ENCODE peak calls at places on chromosomes 2 and 18, in four cellular contexts. One of them, this sample, is unnamed.

GRCh38 chr18:33817096-33817495 is 239.1 kb downstream of the ASXL3 start:
- DNase-seq in upper lobe of left lung: no peak
- DNase-seq in stimulated activated CD4-positive, alpha-beta T cell treated with anti-CD3 and anti-CD28 coated beads, Interleukin-4, amount 100 ng/mL, for 4 hours: no peak
- DNase-seq in astrocyte of the hippocampus: peak; percentile 40
- DNase-seq in this sample: peak; percentile 10

GRCh38 chr2:95012881-95013550 is 12.5 kb upstream of the MAL start:
- DNase-seq in upper lobe of left lung: no peak
- DNase-seq in stimulated activated CD4-positive, alpha-beta T cell treated with anti-CD3 and anti-CD28 coated beads, Interleukin-4, amount 100 ng/mL, for 4 hours: no peak
- DNase-seq in astrocyte of the hippocampus: no peak
- DNase-seq in this sample: peak; percentile 65

GRCh38 chr2:39433586-39434195 is 3.4 kb downstream of the MAP4K3 start:
- DNase-seq in upper lobe of left lung: no peak
- DNase-seq in stimulated activated CD4-positive, alpha-beta T cell treated with anti-CD3 and anti-CD28 coated beads, Interleukin-4, amount 100 ng/mL, for 4 hours: no peak
- DNase-seq in astrocyte of the hippocampus: no peak
- DNase-seq in this sample: peak; percentile 65

GRCh38 chr2:212842544-212843185 is 304.1 kb upstream of the ERBB4 start:
- DNase-seq in upper lobe of left lung: no peak
- DNase-seq in stimulated activated CD4-positive, alpha-beta T cell treated with anti-CD3 and anti-CD28 coated beads, Interleukin-4, amount 100 ng/mL, for 4 hours: no peak
- DNase-seq in astrocyte of the hippocampus: peak; percentile 47
- DNase-seq in this sample: peak; percentile 82

GRCh38 chr18:7607535-7608173 is 40.5 kb downstream of the PTPRM start:
- DNase-seq in upper lobe of left lung: no peak
- DNase-seq in stimulated activated CD4-positive, alpha-beta T cell treated with anti-CD3 and anti-CD28 coated beads, Interleukin-4, amount 100 ng/mL, for 4 hours: no peak
- DNase-seq in astrocyte of the hippocampus: no peak
- DNase-seq in this sample: no peak

GRCh38 chr2:27071990-27072830 is 756 bp upstream of the OST4 start:
- DNase-seq in upper lobe of left lung: peak; percentile 89
- DNase-seq in stimulated activated CD4-positive, alpha-beta T cell treated with anti-CD3 and anti-CD28 coated beads, Interleukin-4, amount 100 ng/mL, for 4 hours: peak; percentile 35
- DNase-seq in astrocyte of the hippocampus: peak; percentile 93
- DNase-seq in this sample: peak; percentile 36

GRCh38 chr2:84879595-84880394 is 1.1 kb downstream of the TRABD2A start:
- DNase-seq in upper lobe of left lung: peak; percentile 58
- DNase-seq in stimulated activated CD4-positive, alpha-beta T cell treated with anti-CD3 and anti-CD28 coated beads, Interleukin-4, amount 100 ng/mL, for 4 hours: no peak
- DNase-seq in astrocyte of the hippocampus: peak; percentile 23
- DNase-seq in this sample: peak; percentile 27

GRCh38 chr2:73075477-73076373 is 4.2 kb upstream of the SFXN5 start:
- DNase-seq in upper lobe of left lung: peak; percentile 78
- DNase-seq in stimulated activated CD4-positive, alpha-beta T cell treated with anti-CD3 and anti-CD28 coated beads, Interleukin-4, amount 100 ng/mL, for 4 hours: no peak
- DNase-seq in astrocyte of the hippocampus: peak; percentile 55
- DNase-seq in this sample: no peak

GRCh38 chr2:12051831-12052230 is 305.4 kb downstream of the LPIN1 start:
- DNase-seq in upper lobe of left lung: no peak
- DNase-seq in stimulated activated CD4-positive, alpha-beta T cell treated with anti-CD3 and anti-CD28 coated beads, Interleukin-4, amount 100 ng/mL, for 4 hours: no peak
- DNase-seq in astrocyte of the hippocampus: no peak
- DNase-seq in this sample: peak; percentile 72

GRCh38 chr2:129910446-129911362 is 68.8 kb upstream of the RAB6C start:
- DNase-seq in upper lobe of left lung: peak; percentile 59
- DNase-seq in stimulated activated CD4-positive, alpha-beta T cell treated with anti-CD3 and anti-CD28 coated beads, Interleukin-4, amount 100 ng/mL, for 4 hours: no peak
- DNase-seq in astrocyte of the hippocampus: no peak
- DNase-seq in this sample: no peak

GRCh38 chr2:161165266-161165665 is 5.0 kb downstream of the TANK start:
- DNase-seq in upper lobe of left lung: no peak
- DNase-seq in stimulated activated CD4-positive, alpha-beta T cell treated with anti-CD3 and anti-CD28 coated beads, Interleukin-4, amount 100 ng/mL, for 4 hours: no peak
- DNase-seq in astrocyte of the hippocampus: peak; percentile 63
- DNase-seq in this sample: peak; percentile 74

GRCh38 chr2:214543386-214543955 is 132.6 kb downstream of the VWC2L start:
- DNase-seq in upper lobe of left lung: no peak
- DNase-seq in stimulated activated CD4-positive, alpha-beta T cell treated with anti-CD3 and anti-CD28 coated beads, Interleukin-4, amount 100 ng/mL, for 4 hours: no peak
- DNase-seq in astrocyte of the hippocampus: peak; percentile 53
- DNase-seq in this sample: peak; percentile 61